ENCODE peak calls at places on chromosomes 11 and 22, in nine cellular contexts. B, R, G, I, O, T, W, N and Z are unnamed samples.

GRCh38 chr11:114199051-114199450 is 97.1 kb upstream of the NNMT start:
- DNase-seq in B (no peak), R (no peak), G (no peak), I (no peak), O (no peak), T (no peak), W (no peak), N (no peak), Z (no peak)

GRCh38 chr11:21564095-21564494 is 628.8 kb upstream of the ANO5 start:
- DNase-seq in B (no peak), R (no peak), G (no peak), I (no peak), O (no peak), T (no peak), W (no peak), N (no peak), Z (no peak)

GRCh38 chr22:25496396-25497064 is 67.9 kb upstream of the GRK3 start:
- DNase-seq in B (no peak), R (no peak), G (no peak), I (no peak), O (no peak), T (no peak), W (no peak), N (peak), Z (no peak)

GRCh38 chr11:8337115-8337386 is 73.4 kb upstream of the LMO1 start:
- DNase-seq in B (no peak), R (no peak), G (no peak), I (no peak), O (no peak), T (no peak), W (no peak), N (no peak), Z (no peak)

GRCh38 chr11:13116491-13116890 is 107.4 kb downstream of the RASSF10 start:
- DNase-seq in B (no peak), R (no peak), G (no peak), I (no peak), O (no peak), T (no peak), W (no peak), N (no peak), Z (no peak)

GRCh38 chr11:63670738-63671321 is 346 bp downstream of the ATL3 start:
- DNase-seq in B (peak), R (peak), G (no peak), I (no peak), O (peak), T (no peak), W (peak), N (no peak), Z (peak)

GRCh38 chr11:32893091-32893946 is 708 bp downstream of the QSER1 start:
- DNase-seq in B (peak), R (no peak), G (peak), I (peak), O (peak), T (peak), W (peak), N (no peak), Z (peak)

GRCh38 chr22:45742866-45743450 is 71.3 kb downstream of the ATXN10 start:
- DNase-seq in B (no peak), R (no peak), G (no peak), I (no peak), O (no peak), T (peak), W (no peak), N (no peak), Z (no peak)

GRCh38 chr22:37274380-37274862 is 7.9 kb upstream of the CYTH4 start:
- DNase-seq in B (no peak), R (no peak), G (no peak), I (no peak), O (no peak), T (no peak), W (peak), N (no peak), Z (no peak)

GRCh38 chr11:18668131-18668530 is 30.4 kb upstream of the TMEM86A start:
- DNase-seq in B (no peak), R (no peak), G (no peak), I (no peak), O (no peak), T (no peak), W (no peak), N (no peak), Z (no peak)

GRCh38 chr11:61602775-61603569 is 22.1 kb upstream of the SYT7 start:
- DNase-seq in B (peak), R (peak), G (no peak), I (no peak), O (no peak), T (peak), W (peak), N (peak), Z (peak)

GRCh38 chr22:49382451-49382735 is 445.3 kb downstream of the BRD1 start:
- DNase-seq in B (no peak), R (no peak), G (no peak), I (no peak), O (peak), T (no peak), W (no peak), N (no peak), Z (no peak)

GRCh38 chr11:106389096-106389495 is 311.6 kb downstream of the AASDHPPT start:
- DNase-seq in B (no peak), R (peak), G (no peak), I (no peak), O (no peak), T (peak), W (no peak), N (no peak), Z (no peak)

GRCh38 chr11:94129505-94130335 is 1.1 kb downstream of the PANX1 start:
- DNase-seq in B (peak), R (peak), G (no peak), I (peak), O (no peak), T (peak), W (no peak), N (no peak), Z (no peak)